ENCODE peak calls at places on chromosome 20, in six cellular contexts. P is GM23248, N is neural progenitor cell, U is HCT116, Z is MM.1S, X is SK-N-SH. W is an unnamed sample.

GRCh38 chr20:9028419-9028818 is 40.5 kb upstream of the PLCB4 start:
- DNase-seq in P (peak), N (no peak), U (no peak), Z (no peak), X (no peak), W (no peak)

GRCh38 chr20:63311186-63311832 is 18.3 kb downstream of the COL20A1 start:
- DNase-seq in P (no peak), N (no peak), U (no peak), Z (no peak), X (no peak), W (no peak)

GRCh38 chr20:38523697-38524096 is 51.1 kb downstream of the RALGAPB start:
- DNase-seq in P (peak), N (no peak), U (no peak), Z (no peak), X (no peak), W (peak)

GRCh38 chr20:57555457-57556184 is 5.3 kb upstream of the PCK1 start:
- DNase-seq in P (no peak), N (no peak), U (no peak), Z (no peak), X (no peak), W (no peak)

GRCh38 chr20:57361517-57361916 is 10.5 kb downstream of the RAE1 start:
- DNase-seq in P (peak), N (no peak), U (no peak), Z (no peak), X (no peak), W (peak)

GRCh38 chr20:63553251-63553932 is 567 bp upstream of the FNDC11 start:
- DNase-seq in P (peak), N (peak), U (peak), Z (no peak), X (peak), W (peak)

GRCh38 chr20:6665161-6665560 is 102.3 kb upstream of the BMP2 start:
- DNase-seq in P (no peak), N (no peak), U (no peak), Z (no peak), X (no peak), W (no peak)

GRCh38 chr20:23331951-23332350 is 18.6 kb upstream of the NXT1 start:
- DNase-seq in P (no peak), N (peak), U (no peak), Z (no peak), X (no peak), W (peak)

GRCh38 chr20:51365670-51366069 is 176.8 kb downstream of the NFATC2 start:
- DNase-seq in P (peak), N (no peak), U (no peak), Z (no peak), X (no peak), W (peak)

GRCh38 chr20:20547221-20547875 is 165.1 kb downstream of the RALGAPA2 start:
- DNase-seq in P (peak), N (no peak), U (no peak), Z (no peak), X (no peak), W (peak)

GRCh38 chr20:4064118-4064962 is 49.0 kb upstream of the RNF24 start:
- DNase-seq in P (peak), N (peak), U (peak), Z (no peak), X (peak), W (peak)

GRCh38 chr20:17202668-17203067 is 24.2 kb upstream of the PCSK2 start:
- DNase-seq in P (no peak), N (peak), U (no peak), Z (no peak), X (no peak), W (peak)

GRCh38 chr20:5008743-5009142 is 7.4 kb upstream of the SLC23A2 start:
- DNase-seq in P (peak), N (no peak), U (no peak), Z (no peak), X (no peak), W (peak)

GRCh38 chr20:49435639-49436038 is 46.8 kb downstream of the KCNB1 start:
- DNase-seq in P (no peak), N (no peak), U (no peak), Z (no peak), X (no peak), W (peak)
- H3K9ac ChIP-seq in P (no peak), N (no peak), U (no peak), Z (no peak), X (no peak), W (no peak)

GRCh38 chr20:59064214-59064722 is 21.7 kb upstream of the PRELID3B start:
- DNase-seq in P (no peak), N (no peak), U (no peak), Z (no peak), X (no peak), W (no peak)

GRCh38 chr20:59068534-59068933 is 25.9 kb upstream of the PRELID3B start:
- DNase-seq in P (no peak), N (no peak), U (no peak), Z (no peak), X (no peak), W (no peak)

GRCh38 chr20:59062057-59062456 is 19.5 kb upstream of the PRELID3B start:
- DNase-seq in P (no peak), N (no peak), U (no peak), Z (no peak), X (no peak), W (no peak)

GRCh38 chr20:59063358-59064213 is 21.0 kb upstream of the PRELID3B start:
- DNase-seq in P (peak), N (peak), U (peak), Z (no peak), X (peak), W (no peak)
- TF ChIP-seq EZH2phosphoT487 in P (no peak), N (no peak), U (no peak), Z (no peak), X (no peak), W (no peak)

GRCh38 chr20:42095221-42095620 is 477.0 kb upstream of the CHD6 start:
- DNase-seq in P (no peak), N (no peak), U (no peak), Z (peak), X (no peak), W (no peak)

GRCh38 chr20:42097741-42098140 is 479.6 kb upstream of the CHD6 start:
- DNase-seq in P (no peak), N (no peak), U (no peak), Z (peak), X (no peak), W (no peak)

GRCh38 chr20:42093542-42094440 is 475.6 kb upstream of the CHD6 start:
- DNase-seq in P (no peak), N (no peak), U (no peak), Z (peak), X (no peak), W (no peak)

GRCh38 chr20:42093041-42093440 is 474.9 kb upstream of the CHD6 start:
- DNase-seq in P (no peak), N (no peak), U (no peak), Z (peak), X (no peak), W (no peak)
- H2AFZ ChIP-seq in P (no peak), N (no peak), U (no peak), Z (no peak), X (no peak), W (no peak)

GRCh38 chr20:37192137-37192854 is 12.9 kb upstream of the MROH8 start:
- DNase-seq in P (peak), N (peak), U (peak), Z (peak), X (peak), W (peak)
- H3K9ac ChIP-seq in P (no peak), N (no peak), U (no peak), Z (no peak), X (no peak), W (no peak)

GRCh38 chr20:32564921-32565734 is 20.0 kb downstream of the NOL4L start:
- DNase-seq in P (no peak), N (no peak), U (no peak), Z (no peak), X (peak), W (no peak)
- TF ChIP-seq EZH2phosphoT487 in P (no peak), N (no peak), U (no peak), Z (no peak), X (no peak), W (no peak)

GRCh38 chr20:45909817-45910669 is 1.9 kb downstream of the PLTP start:
- DNase-seq in P (no peak), N (no peak), U (no peak), Z (no peak), X (no peak), W (no peak)
- H2AFZ ChIP-seq in P (peak), N (no peak), U (peak), Z (peak), X (peak), W (no peak)

DNA sequence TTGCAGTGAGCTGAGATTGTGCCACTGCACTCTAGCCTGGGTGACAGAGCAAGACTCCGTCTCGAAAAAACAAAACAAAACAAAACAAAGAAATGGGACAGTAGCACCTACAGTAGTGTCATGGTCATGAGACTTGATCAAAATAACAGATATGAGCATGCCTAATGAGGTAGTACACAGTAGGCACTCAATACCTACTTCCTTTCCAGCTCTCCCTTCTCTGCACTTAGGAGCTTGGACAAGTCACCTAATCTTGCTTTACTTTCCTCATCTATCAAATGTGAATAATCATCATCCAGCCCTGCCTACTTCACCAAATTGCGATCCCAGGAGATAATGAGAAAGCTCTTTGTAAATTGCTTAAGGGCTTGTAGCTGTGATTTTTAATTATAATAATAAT is 55.4 kb upstream of the EPB41L1 start:
- DNase-seq in P (no peak), N (no peak), U (no peak), Z (no peak), X (no peak), W (no peak)
- H3K9ac ChIP-seq in P (no peak), N (no peak), U (no peak), Z (no peak), X (no peak), W (no peak)